ENCODE peak calls at places on chromosomes 7 and 10, in ten cellular contexts. R, K, Z, N, Y, H, P, V, A and L are unnamed samples.

GRCh38 chr7:98557538-98558031 is 59.5 kb upstream of the NPTX2 start:
- DNase-seq in R (no peak), K (no peak), Z (no peak), N (no peak), Y (no peak), H (no peak), P (no peak), V (peak; percentile 13), A (no peak), L (no peak)

GRCh38 chr10:137031-137430 is 1.8 kb downstream of the ZMYND11 start:
- DNase-seq in R (peak; percentile 23), K (peak; percentile 7), Z (peak; percentile 37), N (no peak), Y (no peak), H (peak; percentile 21), P (peak; percentile 7), V (peak; percentile 21), A (no peak), L (no peak)

GRCh38 chr7:33076737-33077136 is 14.2 kb upstream of the NT5C3A start:
- DNase-seq in R (no peak), K (no peak), Z (no peak), N (no peak), Y (no peak), H (no peak), P (no peak), V (peak; percentile 36), A (no peak), L (no peak)

GRCh38 chr7:19623676-19624075 is 85.2 kb downstream of the POLR1F start:
- DNase-seq in R (peak; percentile 28), K (no peak), Z (no peak), N (no peak), Y (no peak), H (no peak), P (no peak), V (no peak), A (no peak), L (no peak)

GRCh38 chr7:12157517-12157916 is 53.6 kb upstream of the TMEM106B start:
- DNase-seq in R (no peak), K (no peak), Z (no peak), N (no peak), Y (no peak), H (no peak), P (no peak), V (no peak), A (no peak), L (no peak)

GRCh38 chr7:19982841-19983835 is 209.7 kb upstream of the TMEM196 start:
- DNase-seq in R (peak; percentile 77), K (peak; percentile 82), Z (no peak), N (peak; percentile 15), Y (no peak), H (peak; percentile 21), P (peak; percentile 77), V (peak; percentile 45), A (no peak), L (no peak)

GRCh38 chr10:80529604-80530003 is 8.1 kb upstream of the SH2D4B start:
- DNase-seq in R (no peak), K (no peak), Z (no peak), N (no peak), Y (peak; percentile 65), H (no peak), P (peak; percentile 22), V (no peak), A (peak; percentile 43), L (no peak)

GRCh38 chr10:63236113-63236935 is 103.2 kb downstream of the NRBF2 start:
- DNase-seq in R (peak; percentile 86), K (peak; percentile 94), Z (peak; percentile 42), N (peak; percentile 90), Y (no peak), H (no peak), P (peak; percentile 96), V (peak; percentile 85), A (no peak), L (peak; percentile 56)

GRCh38 chr7:37694208-37695080 is 10.9 kb downstream of the GPR141 start:
- DNase-seq in R (no peak), K (no peak), Z (no peak), N (no peak), Y (no peak), H (peak; percentile 18), P (no peak), V (no peak), A (peak; percentile 26), L (no peak)

GRCh38 chr7:151032936-151033863 is 5.0 kb downstream of the ABCB8 start:
- DNase-seq in R (no peak), K (no peak), Z (no peak), N (no peak), Y (no peak), H (no peak), P (no peak), V (no peak), A (no peak), L (no peak)

GRCh38 chr10:29925771-29926345 is 133.5 kb downstream of the JCAD start:
- DNase-seq in R (no peak), K (no peak), Z (no peak), N (no peak), Y (no peak), H (no peak), P (no peak), V (no peak), A (no peak), L (no peak)

GRCh38 chr7:74479961-74480829 is 26.5 kb downstream of the GTF2IRD1 start:
- DNase-seq in R (peak; percentile 85), K (peak; percentile 92), Z (peak; percentile 56), N (peak; percentile 91), Y (peak; percentile 95), H (peak; percentile 83), P (peak; percentile 93), V (peak; percentile 73), A (peak; percentile 85), L (no peak)

DNA sequence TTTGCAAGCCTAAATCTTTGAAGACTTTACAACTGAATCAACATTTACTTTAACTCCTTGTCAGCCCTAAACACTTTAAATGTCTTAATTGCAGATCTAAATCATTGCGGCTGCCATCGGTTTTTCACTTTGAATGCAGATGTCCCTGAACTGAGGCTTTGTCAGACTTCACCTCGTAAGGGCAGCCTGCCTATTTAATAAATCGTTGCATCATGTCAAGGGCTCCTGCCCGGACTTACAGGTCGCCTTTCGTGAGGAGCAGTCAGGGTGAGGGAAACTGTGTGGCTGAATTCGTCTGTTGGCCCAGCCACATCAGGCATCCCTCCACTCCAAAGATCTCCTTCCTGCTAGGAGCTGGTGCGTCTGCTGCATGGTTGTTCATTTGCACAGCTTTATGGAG is 368.2 kb upstream of the NPVF start:
- DNase-seq in R (no peak), K (no peak), Z (no peak), N (no peak), Y (no peak), H (no peak), P (no peak), V (no peak), A (no peak), L (no peak)
- TF ChIP-seq CTCF in R (no peak), K (no peak), Z (no peak), N (no peak), Y (no peak), H (no peak), P (no peak), V (no peak), A (no peak), L (no peak)

GRCh38 chr7:101814081-101814995 is 3.1 kb upstream of the CUX1 start:
- DNase-seq in R (peak; percentile 54), K (peak; percentile 50), Z (peak; percentile 86), N (peak; percentile 30), Y (no peak), H (peak; percentile 76), P (peak; percentile 44), V (peak; percentile 44), A (peak; percentile 51), L (no peak)
- TF ChIP-seq CTCF in R (no peak), K (peak; percentile 31), Z (peak; percentile 79), N (peak; percentile 79), Y (peak; percentile 80), H (no peak), P (peak; percentile 63), V (peak; percentile 31), A (peak; percentile 73), L (peak; percentile 78)

DNA sequence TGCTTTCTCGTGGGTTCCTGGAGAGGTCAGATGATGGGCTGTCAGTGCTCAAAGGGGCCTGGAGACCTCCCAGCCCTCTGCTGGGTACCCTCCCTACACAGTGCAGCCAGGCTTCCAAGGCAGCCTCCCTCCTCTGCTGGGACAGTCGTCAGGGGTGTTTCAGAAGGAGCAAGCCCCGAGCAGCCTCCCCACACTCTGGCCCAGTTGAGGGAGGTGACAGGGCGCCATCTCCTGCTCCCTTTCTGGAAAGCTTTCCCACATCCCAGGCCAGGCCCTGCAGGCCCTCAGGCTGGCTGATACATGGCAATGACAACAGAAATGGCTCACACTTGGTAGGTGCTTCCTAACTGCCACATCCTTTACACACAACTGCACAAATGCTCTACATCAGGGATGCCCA is 32.1 kb downstream of the KCNMA1 start:
- DNase-seq in R (no peak), K (no peak), Z (no peak), N (peak; percentile 20), Y (no peak), H (no peak), P (no peak), V (no peak), A (no peak), L (no peak)
- TF ChIP-seq CTCF in R (no peak), K (peak; percentile 22), Z (no peak), N (peak; percentile 51), Y (peak; percentile 61), H (no peak), P (peak; percentile 36), V (peak; percentile 13), A (no peak), L (no peak)

DNA sequence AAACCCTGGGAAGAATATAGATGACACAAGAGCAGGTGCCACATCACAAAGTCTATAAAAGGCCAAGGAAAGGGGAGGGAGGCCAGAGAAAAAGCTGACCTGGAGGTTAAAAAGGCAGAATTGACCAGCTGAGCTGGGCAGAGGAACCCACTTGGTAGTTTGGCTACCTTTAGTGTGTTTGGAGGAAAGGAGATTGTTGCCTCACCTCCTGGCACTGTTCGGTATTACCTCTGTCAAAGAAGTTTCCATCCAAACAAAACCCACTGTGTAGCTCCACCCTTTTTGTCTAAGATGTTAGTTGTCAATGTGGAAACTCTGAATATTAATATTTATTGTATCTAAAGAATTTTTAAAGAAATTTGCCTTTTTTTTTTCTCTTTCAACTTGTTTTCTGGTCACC is 23.4 kb downstream of the ENTPD7 start:
- DNase-seq in R (peak; percentile 12), K (no peak), Z (no peak), N (no peak), Y (no peak), H (no peak), P (no peak), V (peak; percentile 41), A (no peak), L (peak; percentile 52)
- TF ChIP-seq CTCF in R (no peak), K (peak; percentile 22), Z (no peak), N (peak; percentile 43), Y (peak; percentile 29), H (no peak), P (no peak), V (peak; percentile 33), A (no peak), L (no peak)

GRCh38 chr7:54563329-54563916 is 21.2 kb downstream of the VSTM2A start:
- DNase-seq in R (no peak), K (no peak), Z (no peak), N (no peak), Y (no peak), H (no peak), P (no peak), V (no peak), A (no peak), L (no peak)
- TF ChIP-seq CTCF in R (no peak), K (no peak), Z (no peak), N (no peak), Y (no peak), H (no peak), P (no peak), V (no peak), A (no peak), L (peak; percentile 29)

GRCh38 chr10:50503661-50504320 is 120.0 kb downstream of the SGMS1 start:
- DNase-seq in R (no peak), K (no peak), Z (no peak), N (no peak), Y (no peak), H (peak; percentile 3), P (no peak), V (peak; percentile 97), A (no peak), L (no peak)
- TF ChIP-seq CTCF in R (no peak), K (no peak), Z (no peak), N (no peak), Y (no peak), H (no peak), P (no peak), V (no peak), A (no peak), L (no peak)